ENCODE peak calls at places on chromosome 7, in six cellular contexts. G is B cell, I is progenitor cell of endocrine pancreas, O is non-pigmented ciliary epithelial cell, H is keratinocyte, U is lower lobe of right lung. Y is an unnamed sample.

GRCh38 chr7:69800495-69800894 is 202.2 kb downstream of the AUTS2 start:
- DNase-seq in G (no peak), I (no peak), O (no peak), H (no peak), U (peak), Y (no peak)

GRCh38 chr7:33893377-33893776 is 12.0 kb upstream of the BMPER start:
- DNase-seq in G (no peak), I (no peak), O (no peak), H (no peak), U (no peak), Y (no peak)

GRCh38 chr7:117562732-117563131 is 82.9 kb downstream of the CFTR start:
- DNase-seq in G (no peak), I (no peak), O (no peak), H (no peak), U (no peak), Y (no peak)

GRCh38 chr7:101171442-101171837 is 6.1 kb upstream of the VGF start:
- DNase-seq in G (no peak), I (no peak), O (no peak), H (no peak), U (no peak), Y (no peak)

GRCh38 chr7:1918881-1919525 is 248.9 kb downstream of the ELFN1 start:
- DNase-seq in G (no peak), I (no peak), O (no peak), H (no peak), U (peak), Y (no peak)

GRCh38 chr7:5773661-5774086 is 7.8 kb downstream of the RNF216 start:
- DNase-seq in G (no peak), I (no peak), O (peak), H (peak), U (no peak), Y (peak)

GRCh38 chr7:4479367-4480039 is 202.6 kb upstream of the FOXK1 start:
- DNase-seq in G (no peak), I (no peak), O (peak), H (peak), U (no peak), Y (no peak)

GRCh38 chr7:107594961-107595737 is 15.1 kb downstream of the BCAP29 start:
- DNase-seq in G (no peak), I (no peak), O (peak), H (peak), U (no peak), Y (no peak)

GRCh38 chr7:28018446-28018845 is 162.1 kb downstream of the JAZF1 start:
- DNase-seq in G (no peak), I (no peak), O (no peak), H (no peak), U (no peak), Y (no peak)

GRCh38 chr7:40405991-40406390 is 271.2 kb downstream of the SUGCT start:
- DNase-seq in G (no peak), I (no peak), O (no peak), H (no peak), U (no peak), Y (no peak)

GRCh38 chr7:94333810-94334209 is 60.9 kb upstream of the COL1A2 start:
- DNase-seq in G (no peak), I (no peak), O (no peak), H (no peak), U (no peak), Y (no peak)

GRCh38 chr7:44308741-44309270 is 16.6 kb downstream of the CAMK2B start:
- DNase-seq in G (no peak), I (no peak), O (no peak), H (no peak), U (no peak), Y (no peak)

GRCh38 chr7:19853261-19853832 is 79.9 kb upstream of the TMEM196 start:
- DNase-seq in G (no peak), I (no peak), O (no peak), H (no peak), U (no peak), Y (peak)

GRCh38 chr7:51023547-51023946 is 240.9 kb upstream of the GRB10 start:
- DNase-seq in G (no peak), I (peak), O (no peak), H (no peak), U (no peak), Y (no peak)

GRCh38 chr7:37176079-37176478 is 272.6 kb downstream of the ELMO1 start:
- DNase-seq in G (no peak), I (no peak), O (no peak), H (no peak), U (no peak), Y (no peak)

GRCh38 chr7:1458676-1459511 is at the start of gene MICALL2:
- DNase-seq in G (no peak), I (no peak), O (no peak), H (no peak), U (peak), Y (peak)

GRCh38 chr7:94054130-94054529 is 50.0 kb upstream of the BET1 start:
- DNase-seq in G (no peak), I (no peak), O (no peak), H (no peak), U (no peak), Y (no peak)

GRCh38 chr7:133139350-133139749 is 57.5 kb upstream of the CHCHD3 start:
- DNase-seq in G (no peak), I (peak), O (no peak), H (no peak), U (no peak), Y (peak)

GRCh38 chr7:80309971-80310549 is 175.4 kb downstream of the GNAI1 start:
- DNase-seq in G (no peak), I (no peak), O (no peak), H (no peak), U (no peak), Y (no peak)

GRCh38 chr7:5755704-5756131 is 25.7 kb downstream of the RNF216 start:
- DNase-seq in G (no peak), I (no peak), O (peak), H (no peak), U (no peak), Y (no peak)

GRCh38 chr7:123846217-123846891 is 1.4 kb downstream of the HYAL4 start:
- DNase-seq in G (no peak), I (no peak), O (no peak), H (no peak), U (no peak), Y (peak)

GRCh38 chr7:112059675-112060074 is 146.5 kb downstream of the DOCK4 start:
- DNase-seq in G (no peak), I (no peak), O (no peak), H (no peak), U (no peak), Y (no peak)

GRCh38 chr7:78441737-78442136 is 643.2 kb downstream of the PHTF2 start:
- DNase-seq in G (no peak), I (no peak), O (no peak), H (no peak), U (no peak), Y (no peak)

GRCh38 chr7:128425851-128426250 is 16.1 kb upstream of the IMPDH1 start:
- DNase-seq in G (peak), I (peak), O (no peak), H (no peak), U (peak), Y (no peak)

GRCh38 chr7:3068568-3068967 is 24.9 kb upstream of the CARD11 start:
- DNase-seq in G (peak), I (no peak), O (no peak), H (no peak), U (no peak), Y (no peak)

GRCh38 chr7:100119701-100120517 is 475 bp downstream of the CNPY4 start:
- DNase-seq in G (peak), I (no peak), O (no peak), H (no peak), U (peak), Y (no peak)

GRCh38 chr7:13104128-13104527 is 416.7 kb downstream of the ARL4A start:
- DNase-seq in G (no peak), I (no peak), O (no peak), H (no peak), U (no peak), Y (no peak)

GRCh38 chr7:6212008-6212407 is 60.4 kb downstream of the CYTH3 start:
- DNase-seq in G (no peak), I (no peak), O (no peak), H (no peak), U (no peak), Y (no peak)

GRCh38 chr7:150317748-150318444 is 5.3 kb upstream of the LRRC61 start:
- DNase-seq in G (no peak), I (no peak), O (peak), H (no peak), U (no peak), Y (no peak)

GRCh38 chr7:49014870-49015269 is 90.5 kb downstream of the CDC14C start:
- DNase-seq in G (no peak), I (no peak), O (no peak), H (no peak), U (no peak), Y (no peak)

GRCh38 chr7:9869566-9869965 is 1104.1 kb upstream of the PHF14 start:
- DNase-seq in G (no peak), I (no peak), O (no peak), H (no peak), U (no peak), Y (no peak)

GRCh38 chr7:66958708-66959350 is 36.6 kb downstream of the SBDS start:
- DNase-seq in G (no peak), I (peak), O (no peak), H (no peak), U (no peak), Y (no peak)

GRCh38 chr7:16816820-16817219 is 12.0 kb upstream of the AGR2 start:
- DNase-seq in G (no peak), I (no peak), O (no peak), H (no peak), U (no peak), Y (no peak)

GRCh38 chr7:43879477-43879876 is 10.2 kb upstream of the MRPS24 start:
- DNase-seq in G (no peak), I (no peak), O (peak), H (no peak), U (no peak), Y (no peak)

GRCh38 chr7:151857866-151858440 is 19.0 kb downstream of the PRKAG2 start:
- DNase-seq in G (no peak), I (no peak), O (no peak), H (no peak), U (peak), Y (no peak)

Y was measured in retinal pigment epithelial cell.